ENCODE peak calls at places on chromosome 1, in four cellular contexts. One of them, this sample, is unnamed.

GRCh38 chr1:207407655-207408256 is 46.4 kb upstream of the CR2 start:
- DNase-seq in GM12878: no peak
- DNase-seq in HL-60: peak; percentile 13
- DNase-seq in K562: peak; percentile 5
- DNase-seq in this sample: no peak

GRCh38 chr1:36560621-36561364 is 78.1 kb upstream of the CSF3R start:
- DNase-seq in GM12878: no peak
- DNase-seq in HL-60: no peak
- DNase-seq in K562: no peak
- DNase-seq in this sample: no peak

GRCh38 chr1:158506369-158506987 is 34.5 kb downstream of the OR10R2 start:
- DNase-seq in GM12878: peak; percentile 8
- DNase-seq in HL-60: peak; percentile 60
- DNase-seq in K562: peak; percentile 24
- DNase-seq in this sample: no peak

GRCh38 chr1:26189751-26190275 is 589 bp upstream of the CATSPER4 start:
- DNase-seq in GM12878: no peak
- DNase-seq in HL-60: no peak
- DNase-seq in K562: peak; percentile 68
- DNase-seq in this sample: no peak

GRCh38 chr1:5998906-5999301 is 6.7 kb upstream of the NPHP4 start:
- DNase-seq in GM12878: no peak
- DNase-seq in HL-60: no peak
- DNase-seq in K562: no peak
- DNase-seq in this sample: no peak

GRCh38 chr1:225642177-225642576 is 10.7 kb downstream of the ENAH start:
- DNase-seq in GM12878: no peak
- DNase-seq in HL-60: no peak
- DNase-seq in K562: no peak
- DNase-seq in this sample: no peak

GRCh38 chr1:192575499-192576189 is at the start of gene RGS1:
- DNase-seq in GM12878: peak; percentile 97
- DNase-seq in HL-60: peak; percentile 70
- DNase-seq in K562: no peak
- DNase-seq in this sample: no peak

GRCh38 chr1:201495447-201496295 is 11.3 kb downstream of the CSRP1 start:
- DNase-seq in GM12878: no peak
- DNase-seq in HL-60: no peak
- DNase-seq in K562: no peak
- DNase-seq in this sample: no peak

GRCh38 chr1:64963466-64963865 is 2.9 kb downstream of the JAK1 start:
- DNase-seq in GM12878: no peak
- DNase-seq in HL-60: no peak
- DNase-seq in K562: no peak
- DNase-seq in this sample: no peak

GRCh38 chr1:198556969-198557368 is 16.5 kb upstream of the ATP6V1G3 start:
- DNase-seq in GM12878: peak; percentile 71
- DNase-seq in HL-60: peak; percentile 92
- DNase-seq in K562: no peak
- DNase-seq in this sample: no peak

GRCh38 chr1:34237416-34237815 is 60.7 kb downstream of the C1orf94 start:
- DNase-seq in GM12878: no peak
- DNase-seq in HL-60: no peak
- DNase-seq in K562: no peak
- DNase-seq in this sample: no peak

GRCh38 chr1:34231441-34231840 is 54.7 kb downstream of the C1orf94 start:
- DNase-seq in GM12878: no peak
- DNase-seq in HL-60: no peak
- DNase-seq in K562: no peak
- DNase-seq in this sample: no peak

GRCh38 chr1:34236089-34236488 is 59.4 kb downstream of the C1orf94 start:
- DNase-seq in GM12878: no peak
- DNase-seq in HL-60: no peak
- DNase-seq in K562: no peak
- DNase-seq in this sample: no peak

GRCh38 chr1:34235594-34235993 is 58.9 kb downstream of the C1orf94 start:
- DNase-seq in GM12878: no peak
- DNase-seq in HL-60: no peak
- DNase-seq in K562: no peak
- DNase-seq in this sample: no peak
- TF ChIP-seq SPI1 in GM12878: no peak
- TF ChIP-seq SPI1 in HL-60: no peak
- TF ChIP-seq SPI1 in K562: no peak
- TF ChIP-seq SPI1 in this sample: no peak

GRCh38 chr1:110596312-110596711 is 9.8 kb downstream of the KCNA2 start:
- DNase-seq in GM12878: no peak
- DNase-seq in HL-60: no peak
- DNase-seq in K562: no peak
- DNase-seq in this sample: no peak

GRCh38 chr1:110600716-110601115 is 5.4 kb downstream of the KCNA2 start:
- DNase-seq in GM12878: no peak
- DNase-seq in HL-60: no peak
- DNase-seq in K562: no peak
- DNase-seq in this sample: no peak

GRCh38 chr1:110601332-110601731 is 4.8 kb downstream of the KCNA2 start:
- DNase-seq in GM12878: no peak
- DNase-seq in HL-60: no peak
- DNase-seq in K562: no peak
- DNase-seq in this sample: no peak

GRCh38 chr1:110595311-110595710 is 10.8 kb downstream of the KCNA2 start:
- DNase-seq in GM12878: no peak
- DNase-seq in HL-60: no peak
- DNase-seq in K562: no peak
- DNase-seq in this sample: no peak

GRCh38 chr1:110597966-110598365 is 8.2 kb downstream of the KCNA2 start:
- DNase-seq in GM12878: no peak
- DNase-seq in HL-60: no peak
- DNase-seq in K562: no peak
- DNase-seq in this sample: no peak
- TF ChIP-seq SPI1 in GM12878: no peak
- TF ChIP-seq SPI1 in HL-60: no peak
- TF ChIP-seq SPI1 in K562: no peak
- TF ChIP-seq SPI1 in this sample: no peak

DNA sequence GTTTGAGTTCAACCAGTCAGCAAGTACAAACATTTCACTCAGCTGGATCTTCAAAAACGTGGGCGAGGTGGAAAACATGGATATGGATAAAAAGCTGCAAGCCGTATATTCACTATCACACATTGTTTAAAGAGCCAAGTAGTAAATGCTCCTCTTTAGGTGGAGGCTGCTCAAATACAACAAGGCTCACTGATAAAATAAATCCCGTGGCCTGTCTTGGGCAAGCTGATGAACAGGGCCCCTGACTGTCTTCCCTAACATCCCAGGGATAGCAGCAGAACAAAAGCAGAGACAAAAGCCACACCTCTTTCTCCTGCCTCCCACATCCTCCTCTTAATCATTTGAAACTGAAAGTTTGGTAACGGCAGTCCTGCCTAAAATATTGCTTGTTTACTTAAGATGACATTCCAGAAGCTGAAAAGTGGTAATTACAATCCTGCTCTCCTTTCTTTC is 357.7 kb downstream of the TTLL7 start:
- DNase-seq in GM12878: no peak
- DNase-seq in HL-60: no peak
- DNase-seq in K562: no peak
- DNase-seq in this sample: no peak
- TF ChIP-seq SPI1 in GM12878: no peak
- TF ChIP-seq SPI1 in HL-60: no peak
- TF ChIP-seq SPI1 in K562: no peak
- TF ChIP-seq SPI1 in this sample: no peak

GRCh38 chr1:235199441-235199840 is 38.4 kb upstream of the RBM34 start:
- DNase-seq in GM12878: no peak
- DNase-seq in HL-60: peak; percentile 43
- DNase-seq in K562: no peak
- DNase-seq in this sample: no peak
- TF ChIP-seq SPI1 in GM12878: no peak
- TF ChIP-seq SPI1 in HL-60: no peak
- TF ChIP-seq SPI1 in K562: no peak
- TF ChIP-seq SPI1 in this sample: no peak

GRCh38 chr1:156511656-156512055 is 11.1 kb upstream of the MEF2D start:
- DNase-seq in GM12878: no peak
- DNase-seq in HL-60: no peak
- DNase-seq in K562: no peak
- DNase-seq in this sample: no peak
- TF ChIP-seq SPI1 in GM12878: no peak
- TF ChIP-seq SPI1 in HL-60: no peak
- TF ChIP-seq SPI1 in K562: no peak
- TF ChIP-seq SPI1 in this sample: no peak

GRCh38 chr1:68234094-68234493 is 1.8 kb upstream of the WLS start:
- DNase-seq in GM12878: no peak
- DNase-seq in HL-60: no peak
- DNase-seq in K562: no peak
- DNase-seq in this sample: no peak

GRCh38 chr1:68233202-68233601 is 879 bp upstream of the WLS start:
- DNase-seq in GM12878: no peak
- DNase-seq in HL-60: no peak
- DNase-seq in K562: no peak
- DNase-seq in this sample: no peak

GRCh38 chr1:68230901-68231626 is 1.3 kb downstream of the WLS start:
- DNase-seq in GM12878: no peak
- DNase-seq in HL-60: no peak
- DNase-seq in K562: no peak
- DNase-seq in this sample: no peak

GRCh38 chr1:68231627-68232303 is 558 bp downstream of the WLS start:
- DNase-seq in GM12878: no peak
- DNase-seq in HL-60: no peak
- DNase-seq in K562: no peak
- DNase-seq in this sample: no peak

GRCh38 chr1:68232354-68233148 is at the start of gene WLS:
- DNase-seq in GM12878: no peak
- DNase-seq in HL-60: peak; percentile 8
- DNase-seq in K562: no peak
- DNase-seq in this sample: no peak
- TF ChIP-seq SPI1 in GM12878: no peak
- TF ChIP-seq SPI1 in HL-60: no peak
- TF ChIP-seq SPI1 in K562: no peak
- TF ChIP-seq SPI1 in this sample: no peak

GRCh38 chr1:178055779-178056471 is 38.0 kb upstream of the RASAL2 start:
- DNase-seq in GM12878: peak; percentile 32
- DNase-seq in HL-60: peak; percentile 77
- DNase-seq in K562: no peak
- DNase-seq in this sample: peak; percentile 45
- TF ChIP-seq SPI1 in GM12878: peak; percentile 97
- TF ChIP-seq SPI1 in HL-60: peak; percentile 86
- TF ChIP-seq SPI1 in K562: no peak
- TF ChIP-seq SPI1 in this sample: peak; percentile 99